ENCODE peak calls at places on chromosomes 6 and 20, in six cellular contexts. D, N, L, R, E and O are unnamed samples.

GRCh38 chr6:16236009-16236501 is 2.3 kb upstream of the GMPR start:
- DNase-seq in D (no peak), N (no peak), L (peak; percentile 16), R (no peak), E (no peak), O (no peak)

GRCh38 chr6:52647199-52647598 is 23.7 kb upstream of the TMEM14A start:
- DNase-seq in D (no peak), N (no peak), L (peak; percentile 87), R (no peak), E (no peak), O (no peak)

GRCh38 chr20:38386852-38387251 is 40.6 kb downstream of the LBP start:
- DNase-seq in D (no peak), N (no peak), L (no peak), R (no peak), E (no peak), O (no peak)

GRCh38 chr6:38771111-38771694 is 56.1 kb downstream of the DNAH8 start:
- DNase-seq in D (peak; percentile 52), N (no peak), L (peak; percentile 1), R (no peak), E (no peak), O (no peak)

GRCh38 chr6:142357879-142358278 is 56.1 kb downstream of the ADGRG6 start:
- DNase-seq in D (no peak), N (no peak), L (peak; percentile 26), R (no peak), E (no peak), O (no peak)

GRCh38 chr20:24620937-24621519 is 151.6 kb downstream of the SYNDIG1 start:
- DNase-seq in D (no peak), N (no peak), L (no peak), R (no peak), E (no peak), O (no peak)

GRCh38 chr20:6857929-6858328 is 90.4 kb downstream of the BMP2 start:
- DNase-seq in D (no peak), N (no peak), L (no peak), R (no peak), E (no peak), O (no peak)

GRCh38 chr20:39849664-39850063 is 839.4 kb downstream of the MAFB start:
- DNase-seq in D (peak; percentile 7), N (peak; percentile 89), L (peak; percentile 99), R (peak; percentile 89), E (peak; percentile 87), O (peak; percentile 83)

GRCh38 chr20:41340327-41341055 is at the start of gene LPIN3:
- DNase-seq in D (peak; percentile 84), N (peak; percentile 31), L (peak; percentile 93), R (peak; percentile 92), E (peak; percentile 93), O (peak; percentile 100)

DNA sequence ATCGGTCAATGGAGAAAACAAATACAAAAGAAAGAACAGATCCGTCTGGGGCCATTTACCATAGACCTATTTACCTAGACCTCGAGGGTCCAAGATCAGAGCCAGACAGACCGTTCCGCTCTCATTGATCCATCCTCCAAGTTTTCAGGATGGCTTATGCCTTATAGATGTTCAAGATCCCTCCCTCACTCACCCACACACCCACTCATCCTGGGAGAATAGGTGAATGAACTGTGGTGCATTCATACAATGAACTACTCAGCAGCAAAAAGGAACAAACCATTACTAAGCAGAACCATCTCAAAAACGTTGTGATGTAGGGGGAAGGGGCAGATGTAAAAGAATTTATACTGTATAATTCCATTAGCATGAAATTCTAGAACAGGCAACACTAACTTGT is 125.1 kb upstream of the RREB1 start:
- DNase-seq in D (no peak), N (no peak), L (no peak), R (no peak), E (no peak), O (no peak)
- H3K27ac ChIP-seq in D (no peak overlapping the region), N (no peak overlapping the region), L (no peak overlapping the region), R (no peak overlapping the region), E (no peak overlapping the region), O (no peak overlapping the region)

GRCh38 chr6:161256390-161256789 is 17.5 kb downstream of the AGPAT4 start:
- DNase-seq in D (no peak), N (no peak), L (no peak), R (no peak), E (no peak), O (no peak)
- H3K27ac ChIP-seq in D (no peak overlapping the region), N (no peak overlapping the region), L (no peak overlapping the region), R (no peak overlapping the region), E (no peak overlapping the region), O (no peak overlapping the region)

GRCh38 chr6:170276369-170277057 is 14.4 kb downstream of the DLL1 start:
- DNase-seq in D (no peak), N (no peak), L (no peak), R (peak; percentile 79), E (peak; percentile 82), O (peak; percentile 34)
- H3K27ac ChIP-seq in D (no peak overlapping the region), N (no peak overlapping the region), L (no peak overlapping the region), R (peak overlapping the region; percentile 87), E (peak overlapping the region; percentile 75), O (no peak overlapping the region)

GRCh38 chr20:48622421-48622820 is 205.4 kb downstream of the PREX1 start:
- DNase-seq in D (no peak), N (no peak), L (no peak), R (no peak), E (no peak), O (no peak)

GRCh38 chr20:48621256-48622078 is 206.3 kb downstream of the PREX1 start:
- DNase-seq in D (peak; percentile 30), N (peak; percentile 28), L (peak; percentile 68), R (no peak), E (no peak), O (no peak)

GRCh38 chr20:48619126-48620101 is 208.4 kb downstream of the PREX1 start:
- DNase-seq in D (no peak), N (no peak), L (no peak), R (peak; percentile 52), E (no peak), O (peak; percentile 82)

GRCh38 chr20:48620112-48620485 is 207.7 kb downstream of the PREX1 start:
- DNase-seq in D (no peak), N (no peak), L (no peak), R (no peak), E (no peak), O (no peak)

GRCh38 chr20:48620486-48621255 is 207.1 kb downstream of the PREX1 start:
- DNase-seq in D (peak; percentile 67), N (peak; percentile 72), L (peak; percentile 80), R (peak; percentile 85), E (peak; percentile 83), O (peak; percentile 99)
- H3K27ac ChIP-seq in D (peak overlapping the region; percentile 88), N (no peak overlapping the region), L (no peak overlapping the region), R (no peak overlapping the region), E (no peak overlapping the region), O (peak overlapping the region; percentile 54)

GRCh38 chr6:11036977-11037430 is 7.1 kb downstream of the ELOVL2 start:
- DNase-seq in D (no peak), N (no peak), L (no peak), R (no peak), E (no peak), O (no peak)
- H3K27ac ChIP-seq in D (no peak overlapping the region), N (no peak overlapping the region), L (no peak overlapping the region), R (no peak overlapping the region), E (no peak overlapping the region), O (no peak overlapping the region)

GRCh38 chr6:504446-504980 is 113.0 kb downstream of the IRF4 start:
- DNase-seq in D (no peak), N (no peak), L (no peak), R (no peak), E (no peak), O (no peak)
- H3K27ac ChIP-seq in D (no peak overlapping the region), N (no peak overlapping the region), L (no peak overlapping the region), R (peak overlapping the region; percentile 55), E (peak overlapping the region; percentile 78), O (no peak overlapping the region)

DNA sequence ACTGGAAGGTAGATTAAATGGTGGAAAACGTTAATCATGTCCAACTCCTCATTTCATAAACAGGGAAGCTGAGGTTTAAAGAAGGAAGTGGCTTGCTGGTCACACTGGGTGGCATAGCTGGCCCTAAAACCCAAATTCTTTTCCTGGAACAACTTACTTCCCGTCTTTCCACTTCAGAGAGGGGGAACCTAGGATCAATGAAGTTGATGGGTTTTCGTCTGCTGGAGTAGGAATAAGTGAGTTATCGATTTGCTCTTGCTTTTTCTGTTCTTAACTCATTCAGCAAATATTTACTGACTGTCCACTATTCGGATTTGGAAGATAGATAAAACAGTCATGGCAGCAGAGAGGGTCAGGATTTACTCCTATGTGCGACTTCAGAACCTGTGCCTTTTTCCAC is 1.2 kb upstream of the SYS1 start:
- DNase-seq in D (no peak), N (no peak), L (no peak), R (no peak), E (no peak), O (no peak)
- H3K27ac ChIP-seq in D (no peak overlapping the region), N (no peak overlapping the region), L (no peak overlapping the region), R (peak overlapping the region; percentile 95), E (peak overlapping the region; percentile 94), O (peak overlapping the region; percentile 91)

GRCh38 chr6:131831886-131832285 is 24.1 kb downstream of the ENPP1 start:
- DNase-seq in D (no peak), N (no peak), L (no peak), R (no peak), E (no peak), O (no peak)
- H3K27ac ChIP-seq in D (no peak overlapping the region), N (peak overlapping the region; percentile 58), L (no peak overlapping the region), R (no peak overlapping the region), E (no peak overlapping the region), O (no peak overlapping the region)